ENCODE peak calls at places on chromosomes 16 and 17, in eight cellular contexts. One of them, this sample, is unnamed.

GRCh38 chr17:33166472-33166871 is 126.6 kb downstream of the ASIC2 start:
- DNase-seq in suprapubic skin: no peak
- DNase-seq in HL-60: no peak
- DNase-seq in breast epithelium: no peak
- DNase-seq in SK-N-SH: no peak
- DNase-seq in K562: no peak
- DNase-seq in stomach: no peak
- DNase-seq in Panc1: no peak
- DNase-seq in this sample: no peak

GRCh38 chr16:10136916-10137315 is 45.3 kb downstream of the GRIN2A start:
- DNase-seq in suprapubic skin: no peak
- DNase-seq in HL-60: no peak
- DNase-seq in breast epithelium: no peak
- DNase-seq in SK-N-SH: no peak
- DNase-seq in K562: no peak
- DNase-seq in stomach: no peak
- DNase-seq in Panc1: no peak
- DNase-seq in this sample: no peak

GRCh38 chr16:86220552-86220951 is 289.8 kb upstream of the FOXF1 start:
- DNase-seq in suprapubic skin: no peak
- DNase-seq in HL-60: no peak
- DNase-seq in breast epithelium: no peak
- DNase-seq in SK-N-SH: no peak
- DNase-seq in K562: no peak
- DNase-seq in stomach: peak
- DNase-seq in Panc1: no peak
- DNase-seq in this sample: no peak

GRCh38 chr16:31875112-31875803 is 1.7 kb downstream of the ZNF267 start:
- DNase-seq in suprapubic skin: no peak
- DNase-seq in HL-60: no peak
- DNase-seq in breast epithelium: no peak
- DNase-seq in SK-N-SH: no peak
- DNase-seq in K562: peak
- DNase-seq in stomach: no peak
- DNase-seq in Panc1: no peak
- DNase-seq in this sample: peak

GRCh38 chr16:69112285-69113129 is 7.1 kb downstream of the HAS3 start:
- DNase-seq in suprapubic skin: no peak
- DNase-seq in HL-60: peak
- DNase-seq in breast epithelium: no peak
- DNase-seq in SK-N-SH: peak
- DNase-seq in K562: peak
- DNase-seq in stomach: peak
- DNase-seq in Panc1: no peak
- DNase-seq in this sample: no peak

GRCh38 chr17:19987897-19988296 is 10.3 kb upstream of the AKAP10 start:
- DNase-seq in suprapubic skin: no peak
- DNase-seq in HL-60: no peak
- DNase-seq in breast epithelium: no peak
- DNase-seq in SK-N-SH: no peak
- DNase-seq in K562: peak
- DNase-seq in stomach: no peak
- DNase-seq in Panc1: no peak
- DNase-seq in this sample: no peak

GRCh38 chr17:77681820-77682219 is 276.7 kb upstream of the TNRC6C start:
- DNase-seq in suprapubic skin: peak
- DNase-seq in HL-60: no peak
- DNase-seq in breast epithelium: no peak
- DNase-seq in SK-N-SH: peak
- DNase-seq in K562: no peak
- DNase-seq in stomach: peak
- DNase-seq in Panc1: no peak
- DNase-seq in this sample: no peak

GRCh38 chr16:85513649-85514048 is 99.5 kb upstream of the GSE1 start:
- DNase-seq in suprapubic skin: no peak
- DNase-seq in HL-60: no peak
- DNase-seq in breast epithelium: no peak
- DNase-seq in SK-N-SH: no peak
- DNase-seq in K562: no peak
- DNase-seq in stomach: no peak
- DNase-seq in Panc1: no peak
- DNase-seq in this sample: no peak

GRCh38 chr16:84729716-84730320 is 30.0 kb downstream of the USP10 start:
- DNase-seq in suprapubic skin: no peak
- DNase-seq in HL-60: no peak
- DNase-seq in breast epithelium: no peak
- DNase-seq in SK-N-SH: no peak
- DNase-seq in K562: no peak
- DNase-seq in stomach: no peak
- DNase-seq in Panc1: no peak
- DNase-seq in this sample: peak

GRCh38 chr17:82120148-82120547 is 22.1 kb upstream of the FASN start:
- DNase-seq in suprapubic skin: no peak
- DNase-seq in HL-60: no peak
- DNase-seq in breast epithelium: no peak
- DNase-seq in SK-N-SH: no peak
- DNase-seq in K562: no peak
- DNase-seq in stomach: no peak
- DNase-seq in Panc1: no peak
- DNase-seq in this sample: no peak

GRCh38 chr17:6558276-6558675 is 1.9 kb upstream of the PITPNM3 start:
- DNase-seq in suprapubic skin: no peak
- DNase-seq in HL-60: no peak
- DNase-seq in breast epithelium: no peak
- DNase-seq in SK-N-SH: no peak
- DNase-seq in K562: no peak
- DNase-seq in stomach: peak
- DNase-seq in Panc1: no peak
- DNase-seq in this sample: no peak

DNA sequence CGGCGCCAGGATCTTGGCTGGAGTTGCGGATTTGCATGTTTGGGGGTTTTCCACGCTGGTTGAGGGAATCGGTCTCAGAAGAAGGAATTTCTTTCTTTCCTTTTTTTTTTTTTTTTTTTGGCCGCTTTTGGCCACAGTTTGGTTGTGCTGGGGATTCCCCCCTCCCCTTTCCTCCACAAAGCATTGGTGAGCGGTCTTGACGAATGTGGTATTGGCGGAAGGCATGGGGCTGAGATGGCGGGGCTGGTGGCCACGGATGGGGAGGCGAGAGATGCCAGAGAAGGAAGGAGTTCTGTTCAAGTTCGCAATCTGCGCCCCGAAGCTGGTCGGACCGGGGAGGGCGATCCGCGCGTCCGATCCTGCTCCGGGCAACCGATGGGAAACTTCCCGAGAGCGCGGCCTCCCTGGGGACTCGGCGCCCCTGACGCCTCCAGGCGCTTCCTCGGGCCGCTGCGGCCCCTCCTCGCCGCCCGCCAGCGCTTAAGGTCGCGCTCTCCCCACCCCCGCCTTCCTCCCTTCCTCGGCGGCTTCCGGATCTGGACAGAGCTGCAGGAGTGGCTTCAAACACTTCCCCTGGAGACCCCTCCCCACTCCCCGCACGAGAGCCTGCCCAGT is 43.2 kb downstream of the RAI1 start:
- DNase-seq in suprapubic skin: no peak
- DNase-seq in HL-60: no peak
- DNase-seq in breast epithelium: no peak
- DNase-seq in SK-N-SH: peak
- DNase-seq in K562: no peak
- DNase-seq in stomach: no peak
- DNase-seq in Panc1: no peak
- DNase-seq in this sample: no peak
- H3K4me3 ChIP-seq in suprapubic skin: peak
- H3K4me3 ChIP-seq in HL-60: no peak
- H3K4me3 ChIP-seq in breast epithelium: peak
- H3K4me3 ChIP-seq in SK-N-SH: peak
- H3K4me3 ChIP-seq in K562: no peak
- H3K4me3 ChIP-seq in stomach: peak
- H3K4me3 ChIP-seq in Panc1: no peak
- H3K4me3 ChIP-seq in this sample: peak

GRCh38 chr16:77853125-77853524 is 64.8 kb downstream of the VAT1L start:
- DNase-seq in suprapubic skin: no peak
- DNase-seq in HL-60: no peak
- DNase-seq in breast epithelium: no peak
- DNase-seq in SK-N-SH: no peak
- DNase-seq in K562: no peak
- DNase-seq in stomach: no peak
- DNase-seq in Panc1: no peak
- DNase-seq in this sample: no peak

GRCh38 chr16:77850637-77851330 is 62.4 kb downstream of the VAT1L start:
- DNase-seq in suprapubic skin: peak
- DNase-seq in HL-60: no peak
- DNase-seq in breast epithelium: no peak
- DNase-seq in SK-N-SH: no peak
- DNase-seq in K562: no peak
- DNase-seq in stomach: no peak
- DNase-seq in Panc1: no peak
- DNase-seq in this sample: no peak

GRCh38 chr16:77844801-77845200 is 56.4 kb downstream of the VAT1L start:
- DNase-seq in suprapubic skin: no peak
- DNase-seq in HL-60: no peak
- DNase-seq in breast epithelium: no peak
- DNase-seq in SK-N-SH: no peak
- DNase-seq in K562: no peak
- DNase-seq in stomach: no peak
- DNase-seq in Panc1: no peak
- DNase-seq in this sample: no peak

DNA sequence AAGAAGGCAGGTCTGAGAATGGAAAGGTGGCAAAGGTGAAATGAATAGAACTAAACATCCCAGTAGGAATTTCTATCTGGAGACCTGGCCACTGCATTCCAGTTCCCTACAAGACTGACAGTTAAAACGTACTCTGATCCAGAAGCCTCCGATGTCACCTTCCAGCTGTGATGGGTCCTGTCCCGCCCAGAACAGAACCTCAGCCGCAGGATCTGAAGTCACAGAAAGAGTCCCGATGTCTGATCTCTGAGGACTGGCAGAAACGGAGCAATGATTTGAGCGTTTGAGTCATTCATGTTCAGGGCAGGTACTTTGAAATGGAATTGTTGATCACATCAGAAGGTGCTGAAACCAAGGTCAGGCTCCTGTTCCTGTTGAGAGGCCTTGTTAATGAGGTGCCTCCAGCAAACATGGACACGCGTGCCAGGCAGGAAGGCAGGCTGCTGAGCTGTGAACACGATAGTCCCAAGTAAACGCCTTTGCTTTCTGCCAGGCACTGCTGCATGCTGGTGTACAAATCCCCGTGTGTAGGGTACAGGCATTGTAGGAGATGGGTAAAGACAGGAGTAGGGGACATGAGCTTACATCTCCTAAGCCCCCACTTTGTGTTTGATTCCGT is 61.4 kb downstream of the VAT1L start:
- DNase-seq in suprapubic skin: peak
- DNase-seq in HL-60: no peak
- DNase-seq in breast epithelium: no peak
- DNase-seq in SK-N-SH: no peak
- DNase-seq in K562: no peak
- DNase-seq in stomach: no peak
- DNase-seq in Panc1: no peak
- DNase-seq in this sample: no peak
- TF ChIP-seq CTCF in suprapubic skin: no peak
- TF ChIP-seq CTCF in HL-60: no peak
- TF ChIP-seq CTCF in breast epithelium: no peak
- TF ChIP-seq CTCF in SK-N-SH: no peak
- TF ChIP-seq CTCF in K562: no peak
- TF ChIP-seq CTCF in stomach: no peak
- TF ChIP-seq CTCF in Panc1: no peak
- TF ChIP-seq CTCF in this sample: no peak

GRCh38 chr17:59853168-59853918 is 39.4 kb downstream of the TUBD1 start:
- DNase-seq in suprapubic skin: no peak
- DNase-seq in HL-60: peak
- DNase-seq in breast epithelium: peak
- DNase-seq in SK-N-SH: peak
- DNase-seq in K562: peak
- DNase-seq in stomach: peak
- DNase-seq in Panc1: peak
- DNase-seq in this sample: no peak
- TF ChIP-seq POLR2AphosphoS5 in suprapubic skin: peak
- TF ChIP-seq POLR2AphosphoS5 in HL-60: no peak
- TF ChIP-seq POLR2AphosphoS5 in breast epithelium: no peak
- TF ChIP-seq POLR2AphosphoS5 in SK-N-SH: no peak
- TF ChIP-seq POLR2AphosphoS5 in K562: no peak
- TF ChIP-seq POLR2AphosphoS5 in stomach: peak
- TF ChIP-seq POLR2AphosphoS5 in Panc1: peak
- TF ChIP-seq POLR2AphosphoS5 in this sample: peak

GRCh38 chr17:64503341-64503740 is 2.7 kb downstream of the DDX5 start:
- DNase-seq in suprapubic skin: no peak
- DNase-seq in HL-60: no peak
- DNase-seq in breast epithelium: no peak
- DNase-seq in SK-N-SH: no peak
- DNase-seq in K562: no peak
- DNase-seq in stomach: no peak
- DNase-seq in Panc1: no peak
- DNase-seq in this sample: no peak
- H3K4me3 ChIP-seq in suprapubic skin: peak
- H3K4me3 ChIP-seq in HL-60: no peak
- H3K4me3 ChIP-seq in breast epithelium: peak
- H3K4me3 ChIP-seq in SK-N-SH: peak
- H3K4me3 ChIP-seq in K562: no peak
- H3K4me3 ChIP-seq in stomach: peak
- H3K4me3 ChIP-seq in Panc1: no peak
- H3K4me3 ChIP-seq in this sample: no peak

GRCh38 chr16:56068314-56068713 is 123.0 kb upstream of the GNAO1 start:
- DNase-seq in suprapubic skin: no peak
- DNase-seq in HL-60: no peak
- DNase-seq in breast epithelium: no peak
- DNase-seq in SK-N-SH: no peak
- DNase-seq in K562: no peak
- DNase-seq in stomach: no peak
- DNase-seq in Panc1: no peak
- DNase-seq in this sample: no peak

GRCh38 chr16:56068816-56069215 is 122.5 kb upstream of the GNAO1 start:
- DNase-seq in suprapubic skin: no peak
- DNase-seq in HL-60: no peak
- DNase-seq in breast epithelium: no peak
- DNase-seq in SK-N-SH: no peak
- DNase-seq in K562: no peak
- DNase-seq in stomach: no peak
- DNase-seq in Panc1: no peak
- DNase-seq in this sample: no peak

GRCh38 chr16:56072096-56072495 is 119.2 kb upstream of the GNAO1 start:
- DNase-seq in suprapubic skin: no peak
- DNase-seq in HL-60: no peak
- DNase-seq in breast epithelium: no peak
- DNase-seq in SK-N-SH: no peak
- DNase-seq in K562: no peak
- DNase-seq in stomach: no peak
- DNase-seq in Panc1: no peak
- DNase-seq in this sample: peak

DNA sequence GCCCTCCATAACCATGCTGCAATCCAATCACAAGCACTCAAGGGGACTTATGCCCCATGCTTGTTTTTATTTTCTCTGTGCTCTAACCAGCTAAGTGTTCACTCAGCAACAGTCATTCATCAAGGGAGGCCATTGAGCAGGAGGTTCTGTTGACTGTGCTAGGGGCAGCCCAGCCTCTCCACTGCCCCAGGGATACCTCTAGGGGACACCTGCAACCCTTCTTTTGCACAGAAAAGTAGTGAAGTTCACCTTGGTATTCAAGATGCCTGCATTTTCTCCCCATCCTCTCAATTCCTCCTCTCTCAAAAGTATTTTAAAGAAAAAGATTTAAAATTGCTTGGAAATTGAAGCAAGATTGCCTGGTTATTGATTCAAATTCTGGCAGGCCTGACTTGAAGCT is 124.7 kb upstream of the GNAO1 start:
- DNase-seq in suprapubic skin: no peak
- DNase-seq in HL-60: no peak
- DNase-seq in breast epithelium: no peak
- DNase-seq in SK-N-SH: no peak
- DNase-seq in K562: no peak
- DNase-seq in stomach: no peak
- DNase-seq in Panc1: no peak
- DNase-seq in this sample: no peak
- TF ChIP-seq CTCF in suprapubic skin: no peak
- TF ChIP-seq CTCF in HL-60: no peak
- TF ChIP-seq CTCF in breast epithelium: no peak
- TF ChIP-seq CTCF in SK-N-SH: no peak
- TF ChIP-seq CTCF in K562: no peak
- TF ChIP-seq CTCF in stomach: no peak
- TF ChIP-seq CTCF in Panc1: no peak
- TF ChIP-seq CTCF in this sample: no peak